ENCODE peak calls at places on chromosomes 3 and 15, in four cellular contexts. V is RWPE2; X is activated CD8-positive, alpha-beta T cell treated with anti-CD3 and anti-CD28 coated beads for 36 hours; W is brain microvascular endothelial cell. C is an unnamed sample.

GRCh38 chr3:27756877-27757276 is 34.8 kb upstream of the EOMES start:
- DNase-seq in V (no peak), X (no peak), W (no peak), C (no peak)

GRCh38 chr3:48130321-48130881 is 57.8 kb downstream of the CDC25A start:
- DNase-seq in V (no peak), X (no peak), W (peak), C (no peak)

GRCh38 chr15:90603893-90604292 is 74.2 kb downstream of the CRTC3 start:
- DNase-seq in V (no peak), X (peak), W (peak), C (no peak)

GRCh38 chr3:111906667-111907066 is 47.6 kb downstream of the PHLDB2 start:
- DNase-seq in V (no peak), X (no peak), W (no peak), C (no peak)

GRCh38 chr3:185912929-185913901 is 24.6 kb downstream of the TRA2B start:
- DNase-seq in V (no peak), X (no peak), W (no peak), C (no peak)

GRCh38 chr3:140756240-140757016 is 78.6 kb downstream of the TRIM42 start:
- DNase-seq in V (no peak), X (no peak), W (no peak), C (peak)

GRCh38 chr15:58306591-58307312 is 125.0 kb upstream of the LIPC start:
- DNase-seq in V (no peak), X (no peak), W (no peak), C (no peak)

GRCh38 chr15:43908641-43909040 is 81.8 kb downstream of the WDR76 start:
- DNase-seq in V (no peak), X (no peak), W (no peak), C (no peak)

GRCh38 chr15:40280260-40281056 is 2.4 kb downstream of the ANKRD63 start:
- DNase-seq in V (no peak), X (no peak), W (no peak), C (no peak)

GRCh38 chr3:104031598-104031997 is 1335.1 kb upstream of the ALCAM start:
- DNase-seq in V (no peak), X (no peak), W (no peak), C (no peak)

GRCh38 chr3:114664006-114664405 is 370.2 kb downstream of the TIGIT start:
- DNase-seq in V (no peak), X (no peak), W (no peak), C (no peak)

DNA sequence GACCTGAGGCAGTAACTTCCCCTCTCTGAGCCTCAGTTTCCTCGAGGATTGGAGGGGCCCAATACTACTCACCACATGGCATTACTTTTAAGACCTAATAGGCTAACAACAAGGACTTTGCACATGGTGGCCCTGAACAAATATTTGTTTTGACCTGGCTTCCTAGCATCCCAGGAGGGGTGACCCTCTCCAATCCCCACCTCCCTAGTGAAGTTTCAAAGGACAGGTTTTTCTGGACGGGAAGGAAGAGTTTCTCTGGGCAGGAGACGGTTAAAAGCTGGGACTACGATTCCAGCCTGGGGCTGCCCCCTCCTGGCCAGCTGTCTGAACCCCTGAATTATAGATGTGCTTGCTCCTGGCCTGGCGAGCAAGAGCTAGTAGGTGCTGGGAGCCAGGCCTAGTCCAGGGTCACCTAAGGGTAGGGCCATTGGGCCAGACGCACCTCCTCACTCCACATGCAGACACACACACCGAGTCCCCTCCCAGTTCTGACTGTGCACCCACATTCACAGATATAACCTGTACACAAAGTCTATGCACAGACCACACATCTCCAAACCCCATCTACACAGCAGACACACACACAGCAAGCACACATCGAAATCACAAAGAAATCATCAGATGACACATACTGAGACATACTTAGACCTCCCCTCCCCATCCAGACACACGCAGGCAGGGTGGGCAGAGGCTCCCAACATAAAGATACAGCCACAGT is 2.7 kb upstream of the ISL2 start:
- DNase-seq in V (no peak), X (no peak), W (no peak), C (no peak)
- TF ChIP-seq CTCF in V (peak), X (no peak), W (peak), C (peak)

GRCh38 chr3:42610978-42611377 is 10.5 kb downstream of the NKTR start:
- DNase-seq in V (no peak), X (no peak), W (no peak), C (no peak)
- TF ChIP-seq CTCF in V (no peak), X (no peak), W (no peak), C (no peak)

DNA sequence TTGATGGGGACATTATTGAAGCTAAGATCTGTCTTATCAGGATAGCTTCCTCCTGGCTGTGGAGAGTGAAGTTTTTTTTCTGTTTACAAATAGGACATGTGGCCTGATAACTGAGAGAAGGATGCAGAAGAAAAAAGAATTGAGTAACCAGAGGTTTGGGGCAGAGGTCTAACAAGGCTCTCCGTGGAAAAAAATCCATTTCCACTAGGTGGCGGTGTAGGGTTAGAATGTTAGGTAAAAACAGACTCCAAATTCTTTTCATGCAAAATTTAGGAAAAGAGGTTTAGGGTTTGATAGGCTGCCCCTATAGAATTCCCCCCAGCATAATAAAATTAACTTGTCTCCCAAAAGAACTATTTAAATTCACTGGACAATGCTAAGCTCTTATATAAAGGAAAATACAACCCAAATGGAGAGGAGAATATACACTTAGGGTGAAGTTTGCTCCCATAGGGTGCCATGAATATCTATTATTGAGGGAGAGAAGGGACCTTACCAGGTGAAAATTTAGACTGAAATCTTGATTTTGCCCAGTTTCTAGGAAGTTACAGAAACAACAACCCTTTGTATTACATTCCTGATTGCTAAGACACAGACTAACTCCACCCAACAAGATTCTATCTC is 1560.4 kb downstream of the OTOL1 start:
- DNase-seq in V (no peak), X (peak), W (peak), C (peak)
- TF ChIP-seq CTCF in V (peak), X (peak), W (peak), C (peak)

GRCh38 chr3:148708409-148708808 is 10.7 kb downstream of the AGTR1 start:
- DNase-seq in V (no peak), X (no peak), W (no peak), C (no peak)
- TF ChIP-seq CTCF in V (no peak), X (no peak), W (no peak), C (no peak)

GRCh38 chr3:189267981-189268613 is 96.3 kb downstream of the TPRG1 start:
- DNase-seq in V (peak), X (no peak), W (no peak), C (no peak)
- TF ChIP-seq CTCF in V (peak), X (no peak), W (peak), C (no peak)

GRCh38 chr3:56183529-56183928 is 284.7 kb downstream of the ERC2 start:
- DNase-seq in V (no peak), X (no peak), W (no peak), C (no peak)
- TF ChIP-seq CTCF in V (no peak), X (no peak), W (no peak), C (no peak)

GRCh38 chr15:32053717-32054116 is 23.4 kb downstream of the CHRNA7 start:
- DNase-seq in V (no peak), X (no peak), W (no peak), C (no peak)
- TF ChIP-seq CTCF in V (no peak), X (no peak), W (no peak), C (no peak)

DNA sequence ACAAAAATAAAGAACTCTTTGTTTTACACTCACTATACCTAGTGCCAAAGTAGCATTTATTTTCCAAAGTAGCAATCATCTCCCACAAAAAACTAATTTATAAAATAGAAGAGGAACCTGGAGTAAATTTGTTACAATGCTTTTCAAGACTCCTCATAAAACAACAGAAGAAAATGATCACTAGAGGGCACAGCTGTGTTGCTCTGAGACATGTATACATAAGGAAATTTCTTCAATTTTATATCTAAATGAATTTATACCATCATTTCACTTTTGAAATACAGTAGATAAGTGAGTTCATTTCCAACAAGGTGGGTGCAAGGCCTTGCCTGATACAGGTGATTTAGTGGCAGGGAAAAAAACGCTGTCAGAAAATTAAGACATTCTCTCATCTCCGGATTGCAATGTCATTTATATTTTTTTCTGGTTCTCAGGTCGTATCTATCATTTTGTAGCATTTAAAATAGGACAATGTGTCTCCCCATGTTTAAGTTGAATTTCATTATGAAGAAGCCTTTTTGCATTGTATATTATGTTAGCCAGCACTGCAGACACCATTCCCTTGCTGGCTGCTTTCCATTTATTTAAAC is 25.3 kb upstream of the ARHGEF26 start:
- DNase-seq in V (no peak), X (no peak), W (peak), C (no peak)
- TF ChIP-seq CTCF in V (peak), X (no peak), W (peak), C (peak)

GRCh38 chr15:72155635-72156616 is 37.7 kb downstream of the SENP8 start:
- DNase-seq in V (peak), X (peak), W (peak), C (peak)
- TF ChIP-seq CTCF in V (peak), X (peak), W (peak), C (peak)

DNA sequence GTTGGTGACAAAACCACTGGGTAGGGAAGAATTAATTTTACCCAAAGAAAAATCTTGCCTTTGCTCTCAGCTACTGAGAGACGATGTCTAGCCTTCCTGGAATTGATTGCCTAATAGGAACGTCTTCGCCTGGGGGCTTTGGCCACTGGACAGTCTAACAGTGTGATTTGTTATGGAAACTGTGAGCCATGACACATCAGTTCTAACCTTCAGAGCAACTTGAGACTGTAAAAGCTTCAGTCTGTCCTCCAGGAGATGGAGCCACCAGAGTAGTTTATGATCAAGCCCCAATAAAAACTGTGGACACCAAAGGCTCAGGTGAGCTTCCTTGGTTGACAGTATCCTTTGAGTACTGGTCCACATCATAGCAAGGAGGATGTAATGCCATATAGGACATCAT is 235.8 kb upstream of the TMCO5A start:
- DNase-seq in V (no peak), X (no peak), W (peak), C (no peak)
- TF ChIP-seq CTCF in V (no peak), X (no peak), W (no peak), C (no peak)

C was measured in GM10248.